ENCODE peak calls at places on chromosomes 16 and 17, in seven cellular contexts. One of them, this sample, is unnamed.

GRCh38 chr17:79607941-79608728 is 2.7 kb downstream of the RBFOX3 start:
- DNase-seq in GOT3: no peak
- DNase-seq in Daoy: peak; percentile 74
- DNase-seq in ACHN: peak; percentile 61
- DNase-seq in mammary epithelial cell: peak; percentile 15
- DNase-seq in NCI-H1436 treated with DMSO at 0.1 percent for 48 hours: no peak
- DNase-seq in NCI-H2081: no peak
- DNase-seq in this sample: peak; percentile 47

GRCh38 chr16:73739049-73739769 is 557.4 kb upstream of the PSMD7 start:
- DNase-seq in ACHN: no peak
- DNase-seq in mammary epithelial cell: peak; percentile 41
- DNase-seq in NCI-H1436 treated with DMSO at 0.1 percent for 48 hours: no peak
- DNase-seq in NCI-H2081: no peak
- DNase-seq in GOT3: no peak
- DNase-seq in Daoy: no peak
- DNase-seq in this sample: no peak

GRCh38 chr17:73394523-73395450 is 83.0 kb upstream of the CDC42EP4 start:
- DNase-seq in NCI-H2081: no peak
- DNase-seq in Daoy: no peak
- DNase-seq in NCI-H1436 treated with DMSO at 0.1 percent for 48 hours: no peak
- DNase-seq in mammary epithelial cell: no peak
- DNase-seq in GOT3: no peak
- DNase-seq in ACHN: no peak
- DNase-seq in this sample: no peak

GRCh38 chr16:50741225-50741807 is 570 bp upstream of the CYLD start:
- DNase-seq in NCI-H1436 treated with DMSO at 0.1 percent for 48 hours: no peak
- DNase-seq in mammary epithelial cell: peak; percentile 64
- DNase-seq in NCI-H2081: no peak
- DNase-seq in Daoy: peak; percentile 27
- DNase-seq in GOT3: no peak
- DNase-seq in ACHN: peak; percentile 43
- DNase-seq in this sample: no peak

GRCh38 chr16:57899771-57900661 is 70.9 kb downstream of the CNGB1 start:
- DNase-seq in NCI-H2081: peak; percentile 16
- DNase-seq in mammary epithelial cell: peak; percentile 42
- DNase-seq in NCI-H1436 treated with DMSO at 0.1 percent for 48 hours: no peak
- DNase-seq in ACHN: peak; percentile 75
- DNase-seq in Daoy: peak; percentile 67
- DNase-seq in GOT3: peak; percentile 14
- DNase-seq in this sample: peak; percentile 69

GRCh38 chr17:74213897-74214386 is 571 bp downstream of the TTYH2 start:
- DNase-seq in mammary epithelial cell: no peak
- DNase-seq in GOT3: no peak
- DNase-seq in Daoy: peak; percentile 31
- DNase-seq in NCI-H1436 treated with DMSO at 0.1 percent for 48 hours: no peak
- DNase-seq in ACHN: no peak
- DNase-seq in NCI-H2081: peak; percentile 6
- DNase-seq in this sample: no peak

GRCh38 chr16:1489077-1489476 is 333 bp upstream of the PTX4 start:
- DNase-seq in NCI-H1436 treated with DMSO at 0.1 percent for 48 hours: no peak
- DNase-seq in ACHN: no peak
- DNase-seq in GOT3: no peak
- DNase-seq in NCI-H2081: no peak
- DNase-seq in Daoy: no peak
- DNase-seq in mammary epithelial cell: no peak
- DNase-seq in this sample: no peak

GRCh38 chr16:27225536-27226360 is 22.4 kb downstream of the KDM8 start:
- DNase-seq in mammary epithelial cell: peak; percentile 4
- DNase-seq in Daoy: no peak
- DNase-seq in NCI-H1436 treated with DMSO at 0.1 percent for 48 hours: no peak
- DNase-seq in NCI-H2081: peak; percentile 7
- DNase-seq in ACHN: no peak
- DNase-seq in GOT3: no peak
- DNase-seq in this sample: no peak

GRCh38 chr16:27304881-27305280 is 8.9 kb upstream of the IL4R start:
- DNase-seq in Daoy: no peak
- DNase-seq in NCI-H2081: no peak
- DNase-seq in NCI-H1436 treated with DMSO at 0.1 percent for 48 hours: no peak
- DNase-seq in ACHN: no peak
- DNase-seq in mammary epithelial cell: no peak
- DNase-seq in GOT3: no peak
- DNase-seq in this sample: no peak

GRCh38 chr16:16048904-16049582 is 99.6 kb downstream of the ABCC1 start:
- DNase-seq in mammary epithelial cell: no peak
- DNase-seq in GOT3: no peak
- DNase-seq in NCI-H2081: no peak
- DNase-seq in ACHN: no peak
- DNase-seq in NCI-H1436 treated with DMSO at 0.1 percent for 48 hours: no peak
- DNase-seq in Daoy: no peak
- DNase-seq in this sample: peak; percentile 61

GRCh38 chr17:5788266-5788900 is 204.1 kb upstream of the NLRP1 start:
- DNase-seq in ACHN: peak; percentile 44
- DNase-seq in NCI-H2081: no peak
- DNase-seq in GOT3: no peak
- DNase-seq in NCI-H1436 treated with DMSO at 0.1 percent for 48 hours: no peak
- DNase-seq in Daoy: peak; percentile 96
- DNase-seq in mammary epithelial cell: peak; percentile 81
- DNase-seq in this sample: no peak

GRCh38 chr16:79754081-79754872 is 153.7 kb upstream of the MAF start:
- DNase-seq in NCI-H2081: no peak
- DNase-seq in ACHN: no peak
- DNase-seq in GOT3: no peak
- DNase-seq in NCI-H1436 treated with DMSO at 0.1 percent for 48 hours: no peak
- DNase-seq in mammary epithelial cell: no peak
- DNase-seq in Daoy: peak; percentile 6
- DNase-seq in this sample: no peak

GRCh38 chr17:49798182-49798581 is 9.7 kb downstream of the KAT7 start:
- DNase-seq in GOT3: no peak
- DNase-seq in ACHN: no peak
- DNase-seq in Daoy: no peak
- DNase-seq in mammary epithelial cell: no peak
- DNase-seq in NCI-H2081: no peak
- DNase-seq in NCI-H1436 treated with DMSO at 0.1 percent for 48 hours: no peak
- DNase-seq in this sample: no peak

This sample was measured in SK-MEL-5.